ENCODE peak calls at places on chromosomes 4 and X, in ten cellular contexts. D is PC-3; A is fibroblast of pulmonary artery; N is cardiac muscle cell; T is GM23338; J is CD4-positive, alpha-beta T cell; X is GM13977; H is fibroblast of the aortic adventitia; Z is A549; U is dorsolateral prefrontal cortex. E is an unnamed sample.

GRCh38 chr4:182808673-182809416 is 108.3 kb downstream of the DCTD start:
- DNase-seq in D (peak; percentile 83), A (peak; percentile 24), N (no peak), T (no peak), J (peak; percentile 57), X (peak; percentile 74), H (no peak), Z (no peak), U (no peak), E (peak; percentile 22)

GRCh38 chr4:14379148-14379547 is 623.1 kb upstream of the CPEB2 start:
- DNase-seq in D (peak; percentile 2), A (no peak), N (no peak), T (no peak), J (no peak), X (no peak), H (peak; percentile 1), Z (no peak), U (no peak), E (no peak)

GRCh38 chr4:81351653-81352455 is 119.9 kb downstream of the RASGEF1B start:
- DNase-seq in D (peak; percentile 75), A (peak; percentile 85), N (peak; percentile 80), T (peak; percentile 94), J (peak; percentile 42), X (peak; percentile 45), H (peak; percentile 83), Z (peak; percentile 21), U (peak; percentile 56), E (peak; percentile 40)

GRCh38 chr4:108881190-108881589 is 118.3 kb upstream of the ETNPPL start:
- DNase-seq in D (no peak), A (peak; percentile 92), N (no peak), T (no peak), J (no peak), X (no peak), H (peak; percentile 58), Z (no peak), U (no peak), E (peak; percentile 6)

GRCh38 chr4:101345596-101346311 is 1.6 kb downstream of the PPP3CA start:
- DNase-seq in D (peak; percentile 36), A (peak; percentile 55), N (peak; percentile 46), T (peak; percentile 69), J (peak; percentile 46), X (peak; percentile 73), H (peak; percentile 54), Z (peak; percentile 11), U (peak; percentile 44), E (peak; percentile 41)

GRCh38 chr4:140099993-140100392 is 54.0 kb downstream of the MAML3 start:
- DNase-seq in D (peak; percentile 63), A (no peak), N (no peak), T (no peak), J (peak; percentile 14), X (no peak), H (no peak), Z (no peak), U (peak; percentile 32), E (no peak)

GRCh38 chr4:8233672-8234484 is 34.8 kb downstream of the SH3TC1 start:
- DNase-seq in D (no peak), A (no peak), N (no peak), T (no peak), J (no peak), X (no peak), H (no peak), Z (no peak), U (no peak), E (no peak)

GRCh38 chrX:31884535-31884934 is 812.7 kb upstream of the FTHL17 start:
- DNase-seq in D (no peak), A (no peak), N (no peak), T (no peak), J (no peak), X (no peak), H (no peak), Z (no peak), U (no peak), E (no peak)

GRCh38 chr4:95867919-95868318 is 28.0 kb downstream of the PDHA2 start:
- DNase-seq in D (peak; percentile 26), A (peak; percentile 10), N (peak; percentile 40), T (peak; percentile 74), J (no peak), X (no peak), H (peak; percentile 1), Z (no peak), U (no peak), E (peak; percentile 1)

GRCh38 chrX:24023972-24024664 is 2.9 kb downstream of the KLHL15 start:
- DNase-seq in D (peak; percentile 8), A (peak; percentile 26), N (peak; percentile 38), T (no peak), J (no peak), X (no peak), H (peak; percentile 25), Z (no peak), U (no peak), E (no peak)

GRCh38 chr4:121053601-121054143 is 18.7 kb downstream of the NDNF start:
- DNase-seq in D (peak; percentile 78), A (peak; percentile 53), N (no peak), T (no peak), J (no peak), X (no peak), H (peak; percentile 57), Z (no peak), U (no peak), E (peak; percentile 11)

GRCh38 chr4:161929966-161930365 is 233.8 kb downstream of the FSTL5 start:
- DNase-seq in D (peak; percentile 6), A (peak; percentile 31), N (no peak), T (peak; percentile 15), J (no peak), X (no peak), H (no peak), Z (no peak), U (no peak), E (no peak)

GRCh38 chrX:152137771-152138387 is 498 bp downstream of the MAGEA10 start:
- DNase-seq in D (no peak), A (no peak), N (no peak), T (no peak), J (no peak), X (no peak), H (no peak), Z (no peak), U (no peak), E (no peak)

GRCh38 chrX:9340619-9341304 is 124.1 kb upstream of the TBL1X start:
- DNase-seq in D (peak; percentile 25), A (peak; percentile 76), N (no peak), T (peak; percentile 27), J (peak; percentile 57), X (peak; percentile 59), H (peak; percentile 82), Z (no peak), U (peak; percentile 12), E (no peak)

GRCh38 chr4:68176904-68177303 is 47.2 kb upstream of the TMPRSS11F start:
- DNase-seq in D (peak; percentile 16), A (no peak), N (no peak), T (no peak), J (no peak), X (no peak), H (no peak), Z (no peak), U (no peak), E (no peak)

GRCh38 chr4:168028970-168029610 is 63.2 kb upstream of the ANXA10 start:
- DNase-seq in D (peak; percentile 60), A (no peak), N (no peak), T (no peak), J (no peak), X (no peak), H (no peak), Z (no peak), U (no peak), E (no peak)

GRCh38 chrX:48785525-48786214 is 720 bp upstream of the GATA1 start:
- DNase-seq in D (no peak), A (no peak), N (no peak), T (no peak), J (no peak), X (no peak), H (no peak), Z (no peak), U (no peak), E (no peak)

GRCh38 chr4:68271851-68272756 is 26.6 kb upstream of the TMPRSS11B start:
- DNase-seq in D (peak; percentile 81), A (peak; percentile 79), N (peak; percentile 35), T (peak; percentile 70), J (no peak), X (peak; percentile 45), H (peak; percentile 81), Z (peak; percentile 24), U (peak; percentile 4), E (peak; percentile 55)

DNA sequence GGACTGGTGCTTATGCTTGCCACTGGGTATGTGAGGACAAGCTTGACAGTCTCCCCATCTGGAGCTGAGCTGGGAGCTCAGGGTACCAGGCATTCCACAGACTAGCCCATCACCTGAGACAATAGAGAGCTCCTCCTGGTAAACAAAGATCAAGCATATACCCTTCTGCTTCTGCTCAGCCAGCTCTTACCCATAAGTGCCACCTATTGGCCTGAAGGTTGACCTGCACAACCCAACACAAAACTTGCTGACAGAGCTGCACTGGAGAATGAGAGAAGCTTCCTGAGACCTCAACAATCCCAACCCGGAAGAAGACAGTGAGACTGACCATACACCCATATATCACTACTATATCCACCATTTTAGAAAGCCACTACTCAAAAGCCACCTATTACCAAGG is 1049.2 kb upstream of the INTU start:
- DNase-seq in D (peak; percentile 20), A (peak; percentile 52), N (peak; percentile 20), T (peak; percentile 64), J (no peak), X (no peak), H (peak; percentile 11), Z (no peak), U (no peak), E (no peak)
- TF ChIP-seq CTCF in D (peak; percentile 32), A (peak; percentile 60), N (peak; percentile 28), T (peak; percentile 81), J (no peak), X (peak; percentile 34), H (peak; percentile 27), Z (no peak), U (no peak), E (no peak)

GRCh38 chr4:127124919-127125318 is 507.8 kb upstream of the INTU start:
- DNase-seq in D (peak; percentile 6), A (peak; percentile 19), N (no peak), T (peak; percentile 30), J (no peak), X (no peak), H (peak; percentile 44), Z (no peak), U (no peak), E (no peak)
- TF ChIP-seq CTCF in D (no peak), A (no peak), N (no peak), T (peak; percentile 61), J (no peak), X (no peak), H (peak; percentile 36), Z (no peak), U (no peak), E (no peak)

GRCh38 chr4:174522183-174523002 is at the start of gene HPGD:
- DNase-seq in D (peak; percentile 61), A (no peak), N (peak; percentile 76), T (peak; percentile 73), J (peak; percentile 58), X (peak; percentile 22), H (peak; percentile 20), Z (peak; percentile 33), U (no peak), E (no peak)
- TF ChIP-seq CTCF in D (no peak), A (no peak), N (no peak), T (no peak), J (no peak), X (no peak), H (no peak), Z (no peak), U (no peak), E (no peak)

DNA sequence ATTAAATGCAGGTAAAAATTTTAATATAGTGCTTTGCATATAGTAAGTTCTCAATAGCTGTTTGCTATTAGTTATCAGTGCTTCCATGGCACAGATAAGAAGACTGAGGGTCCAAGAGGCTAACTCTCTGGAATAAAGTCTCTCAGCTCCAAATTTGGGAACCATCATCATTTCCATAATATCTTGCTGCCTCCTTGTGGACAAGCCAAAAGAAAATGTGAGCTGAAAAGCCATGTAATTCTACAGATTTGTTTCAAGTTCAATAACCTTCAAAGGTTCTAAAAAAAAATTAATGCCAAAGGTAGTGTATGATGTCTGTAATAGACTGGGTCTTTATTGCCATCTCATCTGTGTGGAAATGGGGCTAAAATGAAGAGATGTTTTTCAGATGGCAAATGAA is 136.9 kb upstream of the VCX start:
- DNase-seq in D (peak; percentile 5), A (no peak), N (no peak), T (no peak), J (no peak), X (no peak), H (peak; percentile 6), Z (no peak), U (no peak), E (no peak)
- TF ChIP-seq CTCF in D (peak; percentile 47), A (peak; percentile 2), N (no peak), T (peak; percentile 36), J (no peak), X (peak; percentile 20), H (peak; percentile 16), Z (no peak), U (peak; percentile 12), E (no peak)